ENCODE peak calls at places on chromosomes 7 and 10, in eight cellular contexts. One of them, this sample, is unnamed. For H3K9me3, the result is how much of the 10 kb centered on the place peaks cover.

GRCh38 chr7:5696346-5697100 is 84.9 kb downstream of the RNF216 start:
- DNase-seq in ovary: no peak
- DNase-seq in tibial nerve: no peak
- DNase-seq in HepG2: no peak
- DNase-seq in transverse colon: no peak
- DNase-seq in A549: no peak
- DNase-seq in SK-N-SH: no peak
- DNase-seq in sigmoid colon: peak
- DNase-seq in this sample: no peak

GRCh38 chr7:70477051-70478010 is 654.6 kb upstream of the GALNT17 start:
- DNase-seq in ovary: no peak
- DNase-seq in tibial nerve: no peak
- DNase-seq in HepG2: no peak
- DNase-seq in transverse colon: no peak
- DNase-seq in A549: no peak
- DNase-seq in SK-N-SH: no peak
- DNase-seq in sigmoid colon: no peak
- DNase-seq in this sample: no peak

GRCh38 chr7:68697821-68698280 is 900.4 kb upstream of the AUTS2 start:
- DNase-seq in ovary: no peak
- DNase-seq in tibial nerve: no peak
- DNase-seq in HepG2: no peak
- DNase-seq in transverse colon: no peak
- DNase-seq in A549: no peak
- DNase-seq in SK-N-SH: peak
- DNase-seq in sigmoid colon: no peak
- DNase-seq in this sample: no peak

GRCh38 chr7:129434846-129435318 is 650 bp downstream of the STRIP2 start:
- DNase-seq in ovary: peak
- DNase-seq in tibial nerve: no peak
- DNase-seq in HepG2: peak
- DNase-seq in transverse colon: peak
- DNase-seq in A549: no peak
- DNase-seq in SK-N-SH: peak
- DNase-seq in sigmoid colon: no peak
- DNase-seq in this sample: no peak

GRCh38 chr7:802500-803242 is 29.6 kb upstream of the SUN1 start:
- DNase-seq in ovary: no peak
- DNase-seq in tibial nerve: no peak
- DNase-seq in HepG2: no peak
- DNase-seq in transverse colon: no peak
- DNase-seq in A549: no peak
- DNase-seq in SK-N-SH: no peak
- DNase-seq in sigmoid colon: no peak
- DNase-seq in this sample: no peak

GRCh38 chr7:132218876-132219275 is 357.4 kb downstream of the PLXNA4 start:
- DNase-seq in ovary: no peak
- DNase-seq in tibial nerve: no peak
- DNase-seq in HepG2: peak
- DNase-seq in transverse colon: no peak
- DNase-seq in A549: no peak
- DNase-seq in SK-N-SH: no peak
- DNase-seq in sigmoid colon: peak
- DNase-seq in this sample: no peak

GRCh38 chr10:50653142-50653541 is 29.4 kb upstream of the SGMS1 start:
- DNase-seq in ovary: no peak
- DNase-seq in tibial nerve: no peak
- DNase-seq in HepG2: no peak
- DNase-seq in transverse colon: no peak
- DNase-seq in A549: no peak
- DNase-seq in SK-N-SH: peak
- DNase-seq in sigmoid colon: no peak
- DNase-seq in this sample: no peak

GRCh38 chr10:6053816-6054581 is 8.2 kb downstream of the IL2RA start:
- DNase-seq in ovary: no peak
- DNase-seq in tibial nerve: no peak
- DNase-seq in HepG2: peak
- DNase-seq in transverse colon: peak
- DNase-seq in A549: no peak
- DNase-seq in SK-N-SH: no peak
- DNase-seq in sigmoid colon: peak
- DNase-seq in this sample: no peak

GRCh38 chr7:117098457-117098856 is 145.2 kb downstream of the ST7 start:
- DNase-seq in ovary: no peak
- DNase-seq in tibial nerve: no peak
- DNase-seq in HepG2: no peak
- DNase-seq in transverse colon: no peak
- DNase-seq in A549: no peak
- DNase-seq in SK-N-SH: no peak
- DNase-seq in sigmoid colon: no peak
- DNase-seq in this sample: no peak

GRCh38 chr10:43355749-43356371 is 15.6 kb upstream of the FXYD4 start:
- DNase-seq in ovary: no peak
- DNase-seq in tibial nerve: no peak
- DNase-seq in HepG2: peak
- DNase-seq in transverse colon: peak
- DNase-seq in A549: no peak
- DNase-seq in SK-N-SH: no peak
- DNase-seq in sigmoid colon: no peak
- DNase-seq in this sample: no peak

GRCh38 chr7:117808273-117808868 is 64.9 kb downstream of the CTTNBP2 start:
- DNase-seq in ovary: no peak
- DNase-seq in tibial nerve: no peak
- DNase-seq in HepG2: no peak
- DNase-seq in transverse colon: no peak
- DNase-seq in A549: no peak
- DNase-seq in SK-N-SH: no peak
- DNase-seq in sigmoid colon: no peak
- DNase-seq in this sample: no peak

GRCh38 chr10:46017733-46018132 is 12.7 kb downstream of the NCOA4 start:
- DNase-seq in ovary: no peak
- DNase-seq in tibial nerve: no peak
- DNase-seq in HepG2: no peak
- DNase-seq in transverse colon: no peak
- DNase-seq in A549: no peak
- DNase-seq in SK-N-SH: no peak
- DNase-seq in sigmoid colon: no peak
- DNase-seq in this sample: no peak

GRCh38 chr10:46018453-46019169 is 11.8 kb downstream of the NCOA4 start:
- DNase-seq in ovary: no peak
- DNase-seq in tibial nerve: no peak
- DNase-seq in HepG2: no peak
- DNase-seq in transverse colon: no peak
- DNase-seq in A549: no peak
- DNase-seq in SK-N-SH: no peak
- DNase-seq in sigmoid colon: no peak
- DNase-seq in this sample: no peak

GRCh38 chr10:46019541-46020343 is 10.7 kb downstream of the NCOA4 start:
- DNase-seq in ovary: no peak
- DNase-seq in tibial nerve: no peak
- DNase-seq in HepG2: peak
- DNase-seq in transverse colon: peak
- DNase-seq in A549: no peak
- DNase-seq in SK-N-SH: no peak
- DNase-seq in sigmoid colon: no peak
- DNase-seq in this sample: no peak

GRCh38 chr10:46020344-46020656 is 10.1 kb downstream of the NCOA4 start:
- DNase-seq in ovary: no peak
- DNase-seq in tibial nerve: no peak
- DNase-seq in HepG2: no peak
- DNase-seq in transverse colon: no peak
- DNase-seq in A549: no peak
- DNase-seq in SK-N-SH: no peak
- DNase-seq in sigmoid colon: no peak
- DNase-seq in this sample: no peak

DNA sequence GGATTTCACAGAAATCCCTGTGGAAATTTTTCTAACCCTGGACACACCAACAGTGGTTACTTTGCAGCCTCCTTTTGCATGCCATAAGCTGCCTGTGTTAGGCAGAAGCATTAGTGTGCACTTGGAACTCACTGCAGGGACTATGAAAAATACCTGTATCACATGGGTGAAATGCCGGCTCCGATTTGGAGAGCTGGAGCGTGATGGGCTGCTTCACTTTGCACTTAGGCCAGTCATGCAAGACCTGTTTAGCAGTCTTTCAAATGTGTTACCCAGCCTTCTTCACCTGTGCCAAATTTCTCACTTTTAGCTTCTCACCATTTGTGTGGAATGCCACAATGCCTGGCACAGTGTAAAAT is 11.3 kb downstream of the NCOA4 start:
- DNase-seq in ovary: no peak
- DNase-seq in tibial nerve: no peak
- DNase-seq in HepG2: no peak
- DNase-seq in transverse colon: no peak
- DNase-seq in A549: no peak
- DNase-seq in SK-N-SH: no peak
- DNase-seq in sigmoid colon: no peak
- DNase-seq in this sample: no peak
- H3K4me3 ChIP-seq in ovary: no peak
- H3K4me3 ChIP-seq in tibial nerve: no peak
- H3K4me3 ChIP-seq in HepG2: peak
- H3K4me3 ChIP-seq in transverse colon: no peak
- H3K4me3 ChIP-seq in A549: no peak
- H3K4me3 ChIP-seq in SK-N-SH: no peak
- H3K4me3 ChIP-seq in sigmoid colon: peak
- H3K4me3 ChIP-seq in this sample: no peak

GRCh38 chr7:57388761-57389160 is 61.2 kb upstream of the ZNF716 start:
- DNase-seq in ovary: no peak
- DNase-seq in tibial nerve: no peak
- DNase-seq in HepG2: no peak
- DNase-seq in transverse colon: no peak
- DNase-seq in A549: no peak
- DNase-seq in SK-N-SH: no peak
- DNase-seq in sigmoid colon: no peak
- DNase-seq in this sample: no peak
- H3K9me3 ChIP-seq in ovary: under half
- H3K9me3 ChIP-seq in tibial nerve: under half
- H3K9me3 ChIP-seq in HepG2: half or more
- H3K9me3 ChIP-seq in transverse colon: under half
- H3K9me3 ChIP-seq in A549: under half
- H3K9me3 ChIP-seq in SK-N-SH: under half
- H3K9me3 ChIP-seq in sigmoid colon: under half
- H3K9me3 ChIP-seq in this sample: under half

DNA sequence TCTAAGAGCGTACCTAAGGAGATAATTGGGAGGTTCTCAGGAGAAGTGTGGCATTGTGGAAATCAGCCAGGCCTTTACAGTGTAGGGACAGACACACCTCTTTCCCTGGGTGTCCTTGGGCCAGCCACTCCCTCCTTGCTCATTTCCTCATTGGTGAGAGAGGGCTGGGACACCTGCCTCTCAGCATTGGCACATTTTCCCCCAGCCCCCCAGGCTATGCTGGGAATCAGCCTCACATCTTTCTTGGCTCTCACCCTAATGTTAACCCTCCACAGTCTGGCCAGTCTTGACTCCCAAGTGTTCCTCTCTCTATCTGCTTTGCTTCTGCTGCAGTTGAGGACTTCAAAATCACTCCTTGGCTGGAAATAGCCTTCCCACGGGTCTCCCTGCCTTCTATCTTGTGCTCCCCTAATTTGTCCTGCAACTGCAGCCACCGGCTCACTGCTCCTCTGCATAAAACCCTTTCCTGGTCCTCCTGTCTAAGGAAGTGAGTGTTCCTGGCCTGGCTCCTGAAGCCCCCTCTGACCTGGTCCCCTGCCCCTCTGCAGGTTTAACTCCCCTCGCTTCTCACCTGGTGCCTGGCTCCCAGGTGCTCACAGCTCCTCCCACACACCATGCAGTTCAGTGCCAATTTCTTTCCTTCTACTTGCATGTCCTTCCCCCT is 15.8 kb downstream of the TBXAS1 start:
- DNase-seq in ovary: no peak
- DNase-seq in tibial nerve: no peak
- DNase-seq in HepG2: no peak
- DNase-seq in transverse colon: peak
- DNase-seq in A549: no peak
- DNase-seq in SK-N-SH: no peak
- DNase-seq in sigmoid colon: no peak
- DNase-seq in this sample: no peak
- TF ChIP-seq EP300 in ovary: no peak
- TF ChIP-seq EP300 in tibial nerve: no peak
- TF ChIP-seq EP300 in HepG2: no peak
- TF ChIP-seq EP300 in transverse colon: no peak
- TF ChIP-seq EP300 in A549: no peak
- TF ChIP-seq EP300 in SK-N-SH: no peak
- TF ChIP-seq EP300 in sigmoid colon: no peak
- TF ChIP-seq EP300 in this sample: no peak

GRCh38 chr10:128050937-128051336 is 75.3 kb downstream of the MKI67 start:
- DNase-seq in ovary: no peak
- DNase-seq in tibial nerve: no peak
- DNase-seq in HepG2: no peak
- DNase-seq in transverse colon: no peak
- DNase-seq in A549: no peak
- DNase-seq in SK-N-SH: no peak
- DNase-seq in sigmoid colon: peak
- DNase-seq in this sample: peak

GRCh38 chr10:128047991-128048826 is 78.0 kb downstream of the MKI67 start:
- DNase-seq in ovary: no peak
- DNase-seq in tibial nerve: no peak
- DNase-seq in HepG2: peak
- DNase-seq in transverse colon: peak
- DNase-seq in A549: no peak
- DNase-seq in SK-N-SH: no peak
- DNase-seq in sigmoid colon: peak
- DNase-seq in this sample: no peak

GRCh38 chr10:128047337-128047736 is 78.9 kb downstream of the MKI67 start:
- DNase-seq in ovary: no peak
- DNase-seq in tibial nerve: peak
- DNase-seq in HepG2: no peak
- DNase-seq in transverse colon: peak
- DNase-seq in A549: no peak
- DNase-seq in SK-N-SH: no peak
- DNase-seq in sigmoid colon: peak
- DNase-seq in this sample: peak

GRCh38 chr10:128050117-128050516 is 76.1 kb downstream of the MKI67 start:
- DNase-seq in ovary: no peak
- DNase-seq in tibial nerve: no peak
- DNase-seq in HepG2: no peak
- DNase-seq in transverse colon: no peak
- DNase-seq in A549: no peak
- DNase-seq in SK-N-SH: no peak
- DNase-seq in sigmoid colon: peak
- DNase-seq in this sample: peak

DNA sequence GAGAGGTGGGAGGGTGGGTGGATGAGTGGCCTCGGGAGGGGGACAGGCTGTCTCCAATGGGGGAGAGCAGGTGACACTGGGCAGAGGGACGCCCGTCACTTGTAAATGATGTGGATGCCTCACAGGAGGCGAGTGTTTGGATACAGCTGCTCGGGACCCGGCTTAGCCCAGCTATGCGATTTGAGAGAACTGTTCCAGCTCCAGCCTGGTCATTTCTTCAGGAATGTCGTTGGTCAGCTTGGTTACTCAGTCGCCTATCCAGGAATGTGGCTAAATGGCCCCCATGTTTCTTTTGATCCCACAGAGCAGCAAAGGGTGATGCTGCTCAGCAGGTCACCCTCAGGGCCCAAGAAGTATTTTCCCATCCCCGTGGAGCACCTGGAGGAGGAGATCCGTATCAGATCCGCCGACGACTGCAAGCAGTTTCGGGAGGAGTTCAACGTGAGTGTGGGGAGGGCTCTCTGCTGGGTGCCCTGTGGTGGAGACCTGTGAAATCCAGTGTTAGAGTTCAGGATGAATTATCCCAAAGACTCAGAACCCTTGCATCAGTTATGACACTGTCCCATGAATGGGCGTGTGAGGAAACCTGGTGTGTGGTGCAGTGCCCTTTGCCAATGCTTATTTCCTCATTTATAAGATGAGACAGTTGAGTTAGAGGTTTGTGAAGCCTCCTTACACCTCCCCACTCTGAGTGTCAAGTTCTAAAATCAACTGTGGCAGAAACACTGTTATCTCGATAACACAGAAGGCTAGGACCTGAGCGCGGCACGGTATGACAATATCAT is 76.8 kb downstream of the MKI67 start:
- DNase-seq in ovary: no peak
- DNase-seq in tibial nerve: no peak
- DNase-seq in HepG2: no peak
- DNase-seq in transverse colon: no peak
- DNase-seq in A549: no peak
- DNase-seq in SK-N-SH: no peak
- DNase-seq in sigmoid colon: peak
- DNase-seq in this sample: no peak
- H3K4me3 ChIP-seq in ovary: no peak
- H3K4me3 ChIP-seq in tibial nerve: peak
- H3K4me3 ChIP-seq in HepG2: no peak
- H3K4me3 ChIP-seq in transverse colon: no peak
- H3K4me3 ChIP-seq in A549: no peak
- H3K4me3 ChIP-seq in SK-N-SH: no peak
- H3K4me3 ChIP-seq in sigmoid colon: peak
- H3K4me3 ChIP-seq in this sample: peak

This sample was measured in suprapubic skin.